ENCODE peak calls at places on chromosomes 6 and 20, in seven cellular contexts. M, J, T, K, Z, H and W are unnamed samples.

GRCh38 chr6:158283304-158284005 is 28.8 kb upstream of the TULP4 start:
- DNase-seq in M (peak; percentile 70), J (peak; percentile 61), T (peak; percentile 22), K (no peak), Z (peak; percentile 56), H (no peak), W (peak; percentile 73)

GRCh38 chr6:30730611-30731435 is 10.7 kb downstream of the TUBB start:
- DNase-seq in M (peak; percentile 77), J (peak; percentile 48), T (peak; percentile 89), K (peak; percentile 74), Z (no peak), H (no peak), W (peak; percentile 45)

GRCh38 chr20:17867119-17867518 is 101.5 kb downstream of the SNX5 start:
- DNase-seq in M (no peak), J (no peak), T (no peak), K (no peak), Z (no peak), H (no peak), W (no peak)

GRCh38 chr6:116016846-116017545 is 43.7 kb downstream of the FRK start:
- DNase-seq in M (no peak), J (peak; percentile 34), T (no peak), K (no peak), Z (peak; percentile 60), H (no peak), W (peak; percentile 23)

GRCh38 chr6:8237668-8238067 is 135.3 kb upstream of the EEF1E1 start:
- DNase-seq in M (no peak), J (no peak), T (no peak), K (no peak), Z (no peak), H (no peak), W (no peak)

GRCh38 chr6:168864541-168865495 is 388.8 kb downstream of the THBS2 start:
- DNase-seq in M (no peak), J (peak; percentile 1), T (no peak), K (no peak), Z (peak; percentile 5), H (no peak), W (no peak)

GRCh38 chr20:4791121-4791520 is 69.4 kb downstream of the PRND start:
- DNase-seq in M (no peak), J (no peak), T (no peak), K (no peak), Z (no peak), H (no peak), W (no peak)

GRCh38 chr20:10771435-10772140 is 97.8 kb upstream of the JAG1 start:
- DNase-seq in M (no peak), J (peak; percentile 23), T (no peak), K (no peak), Z (peak; percentile 44), H (no peak), W (peak; percentile 8)

GRCh38 chr6:21665101-21665435 is 71.5 kb downstream of the SOX4 start:
- DNase-seq in M (no peak), J (peak; percentile 18), T (no peak), K (no peak), Z (peak; percentile 4), H (no peak), W (no peak)

GRCh38 chr6:16305246-16305725 is 66.9 kb downstream of the GMPR start:
- DNase-seq in M (no peak), J (no peak), T (no peak), K (no peak), Z (no peak), H (no peak), W (no peak)

GRCh38 chr6:90975741-90976140 is 388.9 kb upstream of the MAP3K7 start:
- DNase-seq in M (no peak), J (no peak), T (no peak), K (no peak), Z (no peak), H (no peak), W (no peak)

GRCh38 chr6:4509506-4509905 is 266.7 kb upstream of the CDYL start:
- DNase-seq in M (no peak), J (no peak), T (no peak), K (no peak), Z (no peak), H (no peak), W (no peak)

DNA sequence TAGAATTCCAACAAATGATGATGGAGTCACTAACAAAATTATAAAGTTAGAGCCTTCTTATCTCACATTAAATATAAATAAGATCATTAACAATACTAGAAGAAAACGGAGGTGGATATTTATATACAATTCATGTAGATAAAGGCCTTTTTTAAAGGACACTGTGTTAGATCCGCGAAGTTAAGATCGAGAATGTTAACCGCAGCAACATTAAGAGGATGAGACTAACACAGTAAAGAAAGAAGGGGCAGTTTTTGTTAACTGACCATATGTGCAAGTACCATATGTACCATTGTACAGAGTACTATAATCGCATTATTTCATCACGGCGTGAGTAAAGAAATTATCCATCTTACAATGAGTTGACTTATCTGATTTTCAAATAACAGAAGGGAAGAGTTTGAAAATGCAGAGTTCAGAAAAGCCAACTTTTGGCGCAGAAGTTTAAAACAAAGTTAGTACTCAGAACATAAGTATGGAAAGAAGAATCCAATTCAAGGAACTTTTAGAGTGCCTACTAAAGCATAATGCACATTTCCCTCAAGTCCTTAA is 1.4 kb downstream of the FBXL4 start:
- DNase-seq in M (no peak), J (peak; percentile 7), T (peak; percentile 13), K (no peak), Z (no peak), H (no peak), W (no peak)
- H3K4me3 ChIP-seq in M (peak overlapping the region; percentile 83), J (peak overlapping the region; percentile 78), T (peak overlapping the region; percentile 83), K (peak overlapping the region; percentile 92), Z (peak overlapping the region; percentile 66), H (peak overlapping the region; percentile 95), W (peak overlapping the region; percentile 75)

GRCh38 chr6:34195726-34196115 is 41.0 kb upstream of the HMGA1 start:
- DNase-seq in M (no peak), J (no peak), T (no peak), K (no peak), Z (no peak), H (no peak), W (no peak)

GRCh38 chr6:34194770-34195169 is 41.9 kb upstream of the HMGA1 start:
- DNase-seq in M (no peak), J (no peak), T (no peak), K (no peak), Z (no peak), H (no peak), W (no peak)

GRCh38 chr6:34189806-34190503 is 44.1 kb upstream of the GRM4 start:
- DNase-seq in M (no peak), J (no peak), T (peak; percentile 68), K (peak; percentile 28), Z (no peak), H (no peak), W (no peak)

GRCh38 chr6:34196116-34196832 is 40.4 kb upstream of the HMGA1 start:
- DNase-seq in M (peak; percentile 78), J (peak; percentile 72), T (peak; percentile 79), K (peak; percentile 88), Z (peak; percentile 74), H (peak; percentile 60), W (peak; percentile 70)

GRCh38 chr6:34190504-34191122 is 44.7 kb upstream of the GRM4 start:
- DNase-seq in M (no peak), J (no peak), T (no peak), K (no peak), Z (no peak), H (no peak), W (no peak)
- H3K4me3 ChIP-seq in M (no peak overlapping the region), J (no peak overlapping the region), T (no peak overlapping the region), K (no peak overlapping the region), Z (no peak overlapping the region), H (no peak overlapping the region), W (no peak overlapping the region)

GRCh38 chr6:108363756-108364356 is 69.0 kb downstream of the AFG1L start:
- DNase-seq in M (peak; percentile 40), J (no peak), T (no peak), K (no peak), Z (no peak), H (no peak), W (no peak)

GRCh38 chr6:108365488-108365887 is 70.6 kb downstream of the AFG1L start:
- DNase-seq in M (no peak), J (peak; percentile 63), T (no peak), K (no peak), Z (peak; percentile 63), H (no peak), W (no peak)

GRCh38 chr6:108363113-108363512 is 68.3 kb downstream of the AFG1L start:
- DNase-seq in M (no peak), J (no peak), T (no peak), K (no peak), Z (no peak), H (no peak), W (no peak)

GRCh38 chr6:108366236-108366635 is 71.4 kb downstream of the AFG1L start:
- DNase-seq in M (no peak), J (no peak), T (no peak), K (no peak), Z (no peak), H (no peak), W (no peak)

GRCh38 chr6:108364470-108364869 is 69.6 kb downstream of the AFG1L start:
- DNase-seq in M (no peak), J (no peak), T (no peak), K (no peak), Z (no peak), H (no peak), W (no peak)
- H3K4me3 ChIP-seq in M (no peak overlapping the region), J (no peak overlapping the region), T (no peak overlapping the region), K (no peak overlapping the region), Z (no peak overlapping the region), H (no peak overlapping the region), W (no peak overlapping the region)

GRCh38 chr6:140480852-140481251 is 1106.4 kb upstream of the CITED2 start:
- DNase-seq in M (no peak), J (peak; percentile 62), T (no peak), K (peak; percentile 16), Z (peak; percentile 61), H (no peak), W (peak; percentile 56)

GRCh38 chr6:140475086-140475485 is 1100.6 kb upstream of the CITED2 start:
- DNase-seq in M (no peak), J (no peak), T (no peak), K (no peak), Z (no peak), H (no peak), W (peak; percentile 46)

DNA sequence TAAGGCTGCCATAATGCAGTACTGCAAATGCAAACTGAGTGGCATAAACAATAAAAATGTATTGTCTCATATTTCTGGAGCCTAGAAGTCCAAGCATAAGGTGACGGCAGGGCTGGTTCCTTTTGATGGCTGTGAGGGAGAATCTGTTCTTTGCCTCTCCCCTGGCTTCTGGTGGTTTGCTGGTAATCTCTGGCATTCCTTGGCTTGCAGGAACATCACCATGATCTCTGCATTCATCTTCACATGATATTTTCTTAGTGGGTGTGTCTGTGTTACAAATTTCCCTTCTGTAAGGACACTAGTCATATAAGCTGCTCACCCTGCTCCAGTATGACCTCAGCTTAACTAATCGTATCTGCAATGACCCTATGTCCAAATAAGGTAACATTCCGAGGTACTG is 1104.2 kb upstream of the CITED2 start:
- DNase-seq in M (no peak), J (no peak), T (no peak), K (no peak), Z (no peak), H (no peak), W (no peak)
- H3K4me3 ChIP-seq in M (no peak overlapping the region), J (no peak overlapping the region), T (no peak overlapping the region), K (no peak overlapping the region), Z (no peak overlapping the region), H (no peak overlapping the region), W (no peak overlapping the region)

GRCh38 chr6:87203448-87204023 is 48.2 kb downstream of the ZNF292 start:
- DNase-seq in M (no peak), J (no peak), T (no peak), K (no peak), Z (no peak), H (no peak), W (no peak)
- H3K4me3 ChIP-seq in M (no peak overlapping the region), J (no peak overlapping the region), T (no peak overlapping the region), K (no peak overlapping the region), Z (no peak overlapping the region), H (no peak overlapping the region), W (no peak overlapping the region)

GRCh38 chr6:48109902-48110301 is 1.1 kb downstream of the PTCHD4 start:
- DNase-seq in M (no peak), J (no peak), T (no peak), K (no peak), Z (no peak), H (no peak), W (peak; percentile 10)
- H3K4me3 ChIP-seq in M (peak overlapping the region; percentile 73), J (peak overlapping the region; percentile 49), T (no peak overlapping the region), K (peak overlapping the region; percentile 63), Z (peak overlapping the region; percentile 52), H (peak overlapping the region; percentile 57), W (peak overlapping the region; percentile 32)